ENCODE peak calls at places on chromosomes 13 and 19, in seven cellular contexts. One of them, this sample, is unnamed.

GRCh38 chr13:35814573-35814972 is 316.6 kb downstream of the DCLK1 start:
- DNase-seq in RCC 7860: no peak
- DNase-seq in T1000: no peak
- DNase-seq in EH: no peak
- DNase-seq in mesendoderm: no peak
- DNase-seq in stimulated activated naive CD8-positive, alpha-beta T cell treated with anti-CD3 and anti-CD28 coated beads, Interleukin-15, amount 100 ng/mL, for 72 hours: no peak
- DNase-seq in choroid plexus epithelial cell: no peak
- DNase-seq in this sample: no peak

GRCh38 chr13:75494491-75494890 is 12.5 kb upstream of the TBC1D4 start:
- DNase-seq in RCC 7860: no peak
- DNase-seq in T1000: no peak
- DNase-seq in EH: peak; percentile 76
- DNase-seq in mesendoderm: no peak
- DNase-seq in stimulated activated naive CD8-positive, alpha-beta T cell treated with anti-CD3 and anti-CD28 coated beads, Interleukin-15, amount 100 ng/mL, for 72 hours: no peak
- DNase-seq in choroid plexus epithelial cell: peak; percentile 49
- DNase-seq in this sample: peak; percentile 51

GRCh38 chr13:107043016-107043957 is 475.4 kb upstream of the ARGLU1 start:
- DNase-seq in RCC 7860: peak; percentile 71
- DNase-seq in T1000: no peak
- DNase-seq in EH: peak; percentile 62
- DNase-seq in mesendoderm: no peak
- DNase-seq in stimulated activated naive CD8-positive, alpha-beta T cell treated with anti-CD3 and anti-CD28 coated beads, Interleukin-15, amount 100 ng/mL, for 72 hours: no peak
- DNase-seq in choroid plexus epithelial cell: no peak
- DNase-seq in this sample: no peak

GRCh38 chr19:45809643-45810159 is 5.4 kb downstream of the RSPH6A start:
- DNase-seq in RCC 7860: peak; percentile 73
- DNase-seq in T1000: no peak
- DNase-seq in EH: peak; percentile 80
- DNase-seq in mesendoderm: peak; percentile 51
- DNase-seq in stimulated activated naive CD8-positive, alpha-beta T cell treated with anti-CD3 and anti-CD28 coated beads, Interleukin-15, amount 100 ng/mL, for 72 hours: no peak
- DNase-seq in choroid plexus epithelial cell: peak; percentile 85
- DNase-seq in this sample: peak; percentile 69

GRCh38 chr19:29303035-29303706 is 90.2 kb upstream of the UQCRFS1 start:
- DNase-seq in RCC 7860: no peak
- DNase-seq in T1000: no peak
- DNase-seq in EH: no peak
- DNase-seq in mesendoderm: no peak
- DNase-seq in stimulated activated naive CD8-positive, alpha-beta T cell treated with anti-CD3 and anti-CD28 coated beads, Interleukin-15, amount 100 ng/mL, for 72 hours: no peak
- DNase-seq in choroid plexus epithelial cell: no peak
- DNase-seq in this sample: no peak

GRCh38 chr19:29006057-29006735 is 206.8 kb downstream of the UQCRFS1 start:
- DNase-seq in RCC 7860: peak; percentile 44
- DNase-seq in T1000: no peak
- DNase-seq in EH: peak; percentile 85
- DNase-seq in mesendoderm: no peak
- DNase-seq in stimulated activated naive CD8-positive, alpha-beta T cell treated with anti-CD3 and anti-CD28 coated beads, Interleukin-15, amount 100 ng/mL, for 72 hours: no peak
- DNase-seq in choroid plexus epithelial cell: peak; percentile 5
- DNase-seq in this sample: peak; percentile 29

GRCh38 chr19:17281391-17282304 is at the start of gene ANKLE1:
- DNase-seq in RCC 7860: no peak
- DNase-seq in T1000: peak; percentile 37
- DNase-seq in EH: peak; percentile 39
- DNase-seq in mesendoderm: no peak
- DNase-seq in stimulated activated naive CD8-positive, alpha-beta T cell treated with anti-CD3 and anti-CD28 coated beads, Interleukin-15, amount 100 ng/mL, for 72 hours: peak; percentile 60
- DNase-seq in choroid plexus epithelial cell: no peak
- DNase-seq in this sample: peak; percentile 31

GRCh38 chr13:51727634-51728274 is 76.2 kb downstream of the DHRS12 start:
- DNase-seq in RCC 7860: no peak
- DNase-seq in T1000: no peak
- DNase-seq in EH: no peak
- DNase-seq in mesendoderm: no peak
- DNase-seq in stimulated activated naive CD8-positive, alpha-beta T cell treated with anti-CD3 and anti-CD28 coated beads, Interleukin-15, amount 100 ng/mL, for 72 hours: no peak
- DNase-seq in choroid plexus epithelial cell: no peak
- DNase-seq in this sample: no peak

GRCh38 chr13:60699636-60700035 is 302.6 kb downstream of the TDRD3 start:
- DNase-seq in RCC 7860: no peak
- DNase-seq in T1000: no peak
- DNase-seq in EH: no peak
- DNase-seq in mesendoderm: no peak
- DNase-seq in stimulated activated naive CD8-positive, alpha-beta T cell treated with anti-CD3 and anti-CD28 coated beads, Interleukin-15, amount 100 ng/mL, for 72 hours: no peak
- DNase-seq in choroid plexus epithelial cell: no peak
- DNase-seq in this sample: no peak

GRCh38 chr19:31882709-31883108 is 462.7 kb upstream of the ZNF507 start:
- DNase-seq in RCC 7860: no peak
- DNase-seq in T1000: no peak
- DNase-seq in EH: no peak
- DNase-seq in mesendoderm: no peak
- DNase-seq in stimulated activated naive CD8-positive, alpha-beta T cell treated with anti-CD3 and anti-CD28 coated beads, Interleukin-15, amount 100 ng/mL, for 72 hours: no peak
- DNase-seq in choroid plexus epithelial cell: no peak
- DNase-seq in this sample: no peak

GRCh38 chr13:109717686-109718085 is 68.7 kb downstream of the IRS2 start:
- DNase-seq in RCC 7860: no peak
- DNase-seq in T1000: no peak
- DNase-seq in EH: no peak
- DNase-seq in mesendoderm: no peak
- DNase-seq in stimulated activated naive CD8-positive, alpha-beta T cell treated with anti-CD3 and anti-CD28 coated beads, Interleukin-15, amount 100 ng/mL, for 72 hours: no peak
- DNase-seq in choroid plexus epithelial cell: no peak
- DNase-seq in this sample: no peak